ENCODE peak calls at places on chromosomes 16 and 17, in five cellular contexts. One of them, this sample, is unnamed.

GRCh38 chr16:24062270-24062817 is 193.8 kb upstream of the CACNG3 start:
- DNase-seq in hepatocyte: no peak
- DNase-seq in GM23248: no peak
- DNase-seq in MM.1S: no peak
- DNase-seq in OCI-LY7: no peak
- DNase-seq in this sample: no peak

GRCh38 chr17:1484586-1485310 is 7.7 kb downstream of the MYO1C start:
- DNase-seq in GM23248: peak; percentile 65
- DNase-seq in MM.1S: peak; percentile 50
- DNase-seq in hepatocyte: peak; percentile 87
- DNase-seq in OCI-LY7: peak; percentile 65
- DNase-seq in this sample: peak; percentile 39

GRCh38 chr16:83685615-83686165 is 122.1 kb upstream of the HSBP1 start:
- DNase-seq in MM.1S: no peak
- DNase-seq in hepatocyte: no peak
- DNase-seq in OCI-LY7: no peak
- DNase-seq in GM23248: no peak
- DNase-seq in this sample: no peak

GRCh38 chr16:65622161-65622560 is 500.3 kb upstream of the CDH11 start:
- DNase-seq in hepatocyte: no peak
- DNase-seq in OCI-LY7: peak; percentile 71
- DNase-seq in GM23248: no peak
- DNase-seq in MM.1S: no peak
- DNase-seq in this sample: no peak

GRCh38 chr17:77365584-77366186 is 224.9 kb downstream of the SEC14L1 start:
- DNase-seq in hepatocyte: peak; percentile 66
- DNase-seq in GM23248: peak; percentile 93
- DNase-seq in MM.1S: no peak
- DNase-seq in OCI-LY7: no peak
- DNase-seq in this sample: peak; percentile 82

GRCh38 chr16:72811867-72812266 is 236.1 kb downstream of the ZFHX3 start:
- DNase-seq in MM.1S: no peak
- DNase-seq in OCI-LY7: no peak
- DNase-seq in GM23248: no peak
- DNase-seq in hepatocyte: no peak
- DNase-seq in this sample: no peak

GRCh38 chr16:1926223-1926718 is 8.1 kb upstream of the HS3ST6 start:
- DNase-seq in hepatocyte: no peak
- DNase-seq in MM.1S: no peak
- DNase-seq in OCI-LY7: no peak
- DNase-seq in GM23248: no peak
- DNase-seq in this sample: no peak

GRCh38 chr17:62819511-62820221 is 11.6 kb upstream of the MARCHF10 start:
- DNase-seq in OCI-LY7: no peak
- DNase-seq in hepatocyte: peak; percentile 93
- DNase-seq in GM23248: peak; percentile 99
- DNase-seq in MM.1S: no peak
- DNase-seq in this sample: peak; percentile 98

GRCh38 chr17:73588291-73589095 is 55.8 kb downstream of the SDK2 start:
- DNase-seq in OCI-LY7: peak; percentile 87
- DNase-seq in GM23248: peak; percentile 11
- DNase-seq in hepatocyte: no peak
- DNase-seq in MM.1S: no peak
- DNase-seq in this sample: no peak

GRCh38 chr17:17437461-17437860 is 39.3 kb upstream of the MED9 start:
- DNase-seq in GM23248: no peak
- DNase-seq in hepatocyte: no peak
- DNase-seq in MM.1S: no peak
- DNase-seq in OCI-LY7: no peak
- DNase-seq in this sample: no peak

GRCh38 chr17:77963441-77963840 is 4.9 kb downstream of the TNRC6C start:
- DNase-seq in hepatocyte: peak; percentile 80
- DNase-seq in GM23248: peak; percentile 91
- DNase-seq in OCI-LY7: no peak
- DNase-seq in MM.1S: no peak
- DNase-seq in this sample: no peak

GRCh38 chr17:40980117-40980516 is 4.0 kb downstream of the KRT40 start:
- DNase-seq in hepatocyte: no peak
- DNase-seq in GM23248: no peak
- DNase-seq in OCI-LY7: no peak
- DNase-seq in MM.1S: no peak
- DNase-seq in this sample: no peak

GRCh38 chr16:54430491-54431030 is 144.0 kb upstream of the IRX3 start:
- DNase-seq in hepatocyte: peak; percentile 31
- DNase-seq in GM23248: peak; percentile 93
- DNase-seq in OCI-LY7: no peak
- DNase-seq in MM.1S: no peak
- DNase-seq in this sample: peak; percentile 6

GRCh38 chr17:77326636-77327035 is 185.9 kb downstream of the SEC14L1 start:
- DNase-seq in hepatocyte: no peak
- DNase-seq in MM.1S: no peak
- DNase-seq in GM23248: no peak
- DNase-seq in OCI-LY7: no peak
- DNase-seq in this sample: no peak

GRCh38 chr16:77579283-77579985 is 142.9 kb upstream of the NUDT7 start:
- DNase-seq in OCI-LY7: no peak
- DNase-seq in GM23248: peak; percentile 44
- DNase-seq in MM.1S: no peak
- DNase-seq in hepatocyte: peak; percentile 16
- DNase-seq in this sample: no peak

GRCh38 chr16:26505501-26505900 is 561.2 kb upstream of the C16orf82 start:
- DNase-seq in GM23248: no peak
- DNase-seq in MM.1S: no peak
- DNase-seq in hepatocyte: no peak
- DNase-seq in OCI-LY7: no peak
- DNase-seq in this sample: no peak

GRCh38 chr17:48546187-48546923 is 1.4 kb upstream of the HOXB2 start:
- DNase-seq in OCI-LY7: no peak
- DNase-seq in hepatocyte: no peak
- DNase-seq in MM.1S: no peak
- DNase-seq in GM23248: peak; percentile 61
- DNase-seq in this sample: no peak

GRCh38 chr17:19618015-19618414 is 30.5 kb upstream of the ALDH3A2 start:
- DNase-seq in hepatocyte: no peak
- DNase-seq in MM.1S: no peak
- DNase-seq in GM23248: no peak
- DNase-seq in OCI-LY7: no peak
- DNase-seq in this sample: no peak

GRCh38 chr17:21066394-21066793 is 23.6 kb upstream of the USP22 start:
- DNase-seq in MM.1S: no peak
- DNase-seq in OCI-LY7: no peak
- DNase-seq in GM23248: peak; percentile 45
- DNase-seq in hepatocyte: no peak
- DNase-seq in this sample: no peak

GRCh38 chr16:57282510-57283213 is 1.8 kb downstream of the PLLP start:
- DNase-seq in OCI-LY7: no peak
- DNase-seq in GM23248: no peak
- DNase-seq in hepatocyte: no peak
- DNase-seq in MM.1S: no peak
- DNase-seq in this sample: no peak

GRCh38 chr17:72332367-72332766 is 211.5 kb downstream of the SOX9 start:
- DNase-seq in GM23248: peak; percentile 42
- DNase-seq in OCI-LY7: no peak
- DNase-seq in hepatocyte: no peak
- DNase-seq in MM.1S: peak; percentile 78
- DNase-seq in this sample: no peak

GRCh38 chr16:30494709-30495108 is 22.2 kb downstream of the ITGAL start:
- DNase-seq in MM.1S: no peak
- DNase-seq in hepatocyte: no peak
- DNase-seq in OCI-LY7: no peak
- DNase-seq in GM23248: no peak
- DNase-seq in this sample: no peak

GRCh38 chr16:57530104-57530522 is 6.3 kb downstream of the CCDC102A start:
- DNase-seq in OCI-LY7: peak; percentile 53
- DNase-seq in MM.1S: no peak
- DNase-seq in GM23248: peak; percentile 62
- DNase-seq in hepatocyte: peak; percentile 79
- DNase-seq in this sample: peak; percentile 59

GRCh38 chr17:50257574-50258224 is 16.6 kb upstream of the TMEM92 start:
- DNase-seq in OCI-LY7: no peak
- DNase-seq in MM.1S: no peak
- DNase-seq in hepatocyte: peak; percentile 40
- DNase-seq in GM23248: no peak
- DNase-seq in this sample: no peak
- TF ChIP-seq EZH2phosphoT487 in OCI-LY7: no peak
- TF ChIP-seq EZH2phosphoT487 in MM.1S: no peak
- TF ChIP-seq EZH2phosphoT487 in hepatocyte: no peak
- TF ChIP-seq EZH2phosphoT487 in GM23248: no peak
- TF ChIP-seq EZH2phosphoT487 in this sample: no peak

GRCh38 chr17:28888832-28889231 is 8.7 kb downstream of the FLOT2 start:
- DNase-seq in OCI-LY7: no peak
- DNase-seq in hepatocyte: no peak
- DNase-seq in MM.1S: no peak
- DNase-seq in GM23248: no peak
- DNase-seq in this sample: no peak

GRCh38 chr17:28887871-28888471 is 9.6 kb downstream of the FLOT2 start:
- DNase-seq in GM23248: no peak
- DNase-seq in hepatocyte: no peak
- DNase-seq in MM.1S: no peak
- DNase-seq in OCI-LY7: peak; percentile 56
- DNase-seq in this sample: no peak

GRCh38 chr17:28892024-28892423 is 5.5 kb downstream of the FLOT2 start:
- DNase-seq in hepatocyte: no peak
- DNase-seq in MM.1S: no peak
- DNase-seq in OCI-LY7: no peak
- DNase-seq in GM23248: no peak
- DNase-seq in this sample: no peak

GRCh38 chr17:28889996-28890395 is 7.5 kb downstream of the FLOT2 start:
- DNase-seq in OCI-LY7: no peak
- DNase-seq in hepatocyte: no peak
- DNase-seq in MM.1S: no peak
- DNase-seq in GM23248: no peak
- DNase-seq in this sample: no peak

GRCh38 chr17:28891201-28891600 is 6.3 kb downstream of the FLOT2 start:
- DNase-seq in MM.1S: no peak
- DNase-seq in GM23248: no peak
- DNase-seq in hepatocyte: no peak
- DNase-seq in OCI-LY7: no peak
- DNase-seq in this sample: no peak
- H3K4me3 ChIP-seq in MM.1S: no peak overlapping the region
- H3K4me3 ChIP-seq in GM23248: no peak overlapping the region
- H3K4me3 ChIP-seq in hepatocyte: no peak overlapping the region
- H3K4me3 ChIP-seq in OCI-LY7: no peak overlapping the region
- H3K4me3 ChIP-seq in this sample: no peak overlapping the region

GRCh38 chr16:81713796-81714195 is 65.3 kb upstream of the PLCG2 start:
- DNase-seq in MM.1S: no peak
- DNase-seq in hepatocyte: no peak
- DNase-seq in OCI-LY7: no peak
- DNase-seq in GM23248: no peak
- DNase-seq in this sample: no peak

GRCh38 chr16:81714593-81714992 is 64.5 kb upstream of the PLCG2 start:
- DNase-seq in GM23248: no peak
- DNase-seq in hepatocyte: no peak
- DNase-seq in OCI-LY7: no peak
- DNase-seq in MM.1S: no peak
- DNase-seq in this sample: no peak

GRCh38 chr16:81716478-81717210 is 62.4 kb upstream of the PLCG2 start:
- DNase-seq in OCI-LY7: no peak
- DNase-seq in MM.1S: peak; percentile 42
- DNase-seq in hepatocyte: no peak
- DNase-seq in GM23248: no peak
- DNase-seq in this sample: no peak

GRCh38 chr16:81717662-81718189 is 61.4 kb upstream of the PLCG2 start:
- DNase-seq in OCI-LY7: no peak
- DNase-seq in MM.1S: no peak
- DNase-seq in hepatocyte: no peak
- DNase-seq in GM23248: no peak
- DNase-seq in this sample: no peak

DNA sequence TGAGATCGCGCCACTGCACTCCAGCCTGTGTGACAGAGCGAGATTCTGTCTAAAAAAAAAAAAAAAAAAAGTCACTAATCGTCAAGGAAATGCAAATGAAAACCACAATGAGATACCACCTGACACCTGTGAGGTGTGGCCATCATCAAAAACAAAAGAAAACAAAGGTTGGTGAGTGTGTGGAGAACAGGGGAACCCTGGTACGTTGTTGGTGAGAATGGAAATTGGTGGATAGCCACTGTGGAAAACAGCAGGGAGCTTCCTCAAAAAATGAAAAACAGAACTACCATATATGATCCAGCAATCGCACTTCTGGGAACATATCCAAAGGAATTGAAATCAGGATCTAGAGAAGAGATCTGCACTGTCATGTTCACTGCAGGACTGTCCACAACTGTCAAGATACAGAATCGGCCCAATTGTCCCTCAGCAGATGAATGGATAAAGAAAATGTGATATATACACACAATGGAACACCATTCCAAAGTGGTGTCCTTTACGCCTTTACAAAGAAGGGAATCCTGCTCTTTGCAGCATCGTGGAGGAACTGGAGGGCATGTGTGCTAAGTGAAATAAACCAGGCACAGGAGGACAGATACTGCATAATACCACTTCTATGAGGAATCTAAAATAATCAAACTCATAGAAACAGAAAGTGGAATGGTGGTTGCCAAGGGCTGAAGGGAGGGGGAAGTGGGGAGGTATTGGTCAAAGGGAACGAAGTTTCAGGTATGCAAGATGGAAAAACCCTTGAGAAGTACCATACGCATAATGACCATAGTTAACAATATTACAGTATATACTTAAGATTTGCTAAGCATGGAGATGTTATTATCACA is 63.5 kb upstream of the PLCG2 start:
- DNase-seq in OCI-LY7: peak; percentile 86
- DNase-seq in GM23248: no peak
- DNase-seq in hepatocyte: no peak
- DNase-seq in MM.1S: peak; percentile 78
- DNase-seq in this sample: no peak
- H3K4me1 ChIP-seq in OCI-LY7: peaks cover 51% of the 10 kb centered on the region
- H3K4me1 ChIP-seq in GM23248: peaks cover 10% of the 10 kb centered on the region
- H3K4me1 ChIP-seq in hepatocyte: peaks cover 13% of the 10 kb centered on the region
- H3K4me1 ChIP-seq in MM.1S: peaks cover 9% of the 10 kb centered on the region
- H3K4me1 ChIP-seq in this sample: peaks cover 10% of the 10 kb centered on the region

GRCh38 chr16:82631701-82632685 is 5.2 kb downstream of the CDH13 start:
- DNase-seq in MM.1S: no peak
- DNase-seq in GM23248: no peak
- DNase-seq in OCI-LY7: no peak
- DNase-seq in hepatocyte: no peak
- DNase-seq in this sample: peak; percentile 19
- TF ChIP-seq EZH2phosphoT487 in MM.1S: no peak
- TF ChIP-seq EZH2phosphoT487 in GM23248: no peak
- TF ChIP-seq EZH2phosphoT487 in OCI-LY7: no peak
- TF ChIP-seq EZH2phosphoT487 in hepatocyte: no peak
- TF ChIP-seq EZH2phosphoT487 in this sample: no peak

This sample was measured in PC-3.